ENCODE peak calls at places on chromosomes 2 and 18, in six cellular contexts. Z is neural progenitor cell, P is BE2C, W is upper lobe of right lung, S is IMR-90, R is Peyer's patch. X is an unnamed sample.

GRCh38 chr2:169452080-169452479 is 27.2 kb upstream of the BBS5 start:
- DNase-seq in Z (peak; percentile 58), P (peak; percentile 11), W (no peak), S (peak; percentile 58), R (no peak), X (no peak)

GRCh38 chr2:178211943-178212342 is 17.6 kb downstream of the OSBPL6 start:
- DNase-seq in Z (peak; percentile 92), P (no peak), W (no peak), S (no peak), R (no peak), X (no peak)

GRCh38 chr18:7152485-7152884 is 34.9 kb upstream of the LAMA1 start:
- DNase-seq in Z (no peak), P (no peak), W (no peak), S (no peak), R (no peak), X (no peak)

GRCh38 chr2:233331536-233331935 is 22.8 kb upstream of the DGKD start:
- DNase-seq in Z (no peak), P (no peak), W (peak; percentile 68), S (no peak), R (peak; percentile 94), X (no peak)

GRCh38 chr2:137897082-137897481 is 67.2 kb upstream of the HNMT start:
- DNase-seq in Z (no peak), P (no peak), W (no peak), S (no peak), R (no peak), X (no peak)

GRCh38 chr2:97693476-97693875 is 19.9 kb upstream of the ZAP70 start:
- DNase-seq in Z (no peak), P (no peak), W (no peak), S (peak; percentile 23), R (no peak), X (no peak)

GRCh38 chr2:70785137-70785911 is 5.1 kb downstream of the FIGLA start:
- DNase-seq in Z (peak; percentile 71), P (peak; percentile 37), W (no peak), S (no peak), R (no peak), X (no peak)

GRCh38 chr2:227370087-227370486 is 9.0 kb downstream of the TM4SF20 start:
- DNase-seq in Z (no peak), P (no peak), W (no peak), S (no peak), R (no peak), X (no peak)

GRCh38 chr2:70089946-70090523 is 2.8 kb downstream of the PCBP1 start:
- DNase-seq in Z (peak; percentile 39), P (no peak), W (no peak), S (no peak), R (no peak), X (no peak)

GRCh38 chr2:120346034-120346666 is at the start of gene INHBB:
- DNase-seq in Z (peak; percentile 66), P (no peak), W (no peak), S (no peak), R (no peak), X (no peak)

GRCh38 chr18:3481696-3482210 is 31.8 kb downstream of the TGIF1 start:
- DNase-seq in Z (peak; percentile 62), P (peak; percentile 4), W (no peak), S (peak; percentile 38), R (no peak), X (no peak)

GRCh38 chr2:239255218-239255617 is 145.6 kb downstream of the HDAC4 start:
- DNase-seq in Z (no peak), P (no peak), W (no peak), S (no peak), R (no peak), X (no peak)

GRCh38 chr18:23712445-23712844 is 23.2 kb downstream of the LAMA3 start:
- DNase-seq in Z (no peak), P (no peak), W (no peak), S (no peak), R (no peak), X (no peak)

GRCh38 chr2:170369894-170370293 is 191.9 kb downstream of the MYO3B start:
- DNase-seq in Z (peak; percentile 18), P (no peak), W (no peak), S (peak; percentile 11), R (no peak), X (no peak)

GRCh38 chr2:176682278-176682677 is 413.0 kb downstream of the MTX2 start:
- DNase-seq in Z (no peak), P (no peak), W (no peak), S (no peak), R (no peak), X (no peak)

DNA sequence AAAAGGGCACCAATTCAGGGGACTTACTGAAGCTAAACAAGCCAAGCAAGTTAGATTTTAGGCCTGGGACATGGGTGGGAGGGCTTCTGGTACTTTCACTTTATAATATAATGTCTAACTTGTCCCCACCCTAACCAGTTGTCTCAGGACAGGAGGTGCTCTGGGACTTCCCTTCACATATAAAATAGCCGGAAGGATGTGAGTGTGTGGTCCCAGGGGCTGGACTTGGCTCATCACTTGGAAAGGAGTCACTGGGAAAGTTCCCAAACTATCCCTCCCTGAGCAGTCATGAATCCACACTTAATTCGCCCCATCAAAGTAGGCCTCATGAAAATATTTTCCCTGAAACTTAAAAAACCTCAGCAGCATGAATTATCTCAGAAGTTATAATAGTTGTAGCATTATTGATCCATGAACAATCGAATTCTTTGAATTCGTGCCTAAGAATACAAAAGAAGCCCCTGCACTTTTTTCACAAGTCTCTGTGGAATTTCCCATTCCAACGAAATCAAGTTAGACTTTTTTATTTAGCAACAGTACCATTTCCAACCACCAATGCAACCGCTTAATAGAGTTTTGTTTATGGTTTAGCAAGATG is 69.0 kb upstream of the SPTBN1 start:
- DNase-seq in Z (no peak), P (no peak), W (no peak), S (peak; percentile 63), R (no peak), X (no peak)
- TF ChIP-seq CTCF in Z (no peak), P (no peak), W (no peak), S (no peak), R (peak; percentile 16), X (no peak)

GRCh38 chr2:218009191-218010114 is 6.7 kb upstream of the TNS1 start:
- DNase-seq in Z (peak; percentile 50), P (peak; percentile 69), W (no peak), S (no peak), R (no peak), X (no peak)
- H3K27me3 ChIP-seq in Z (peaks cover 54% of the 10 kb centered on the region), P (no peaks in the 10 kb centered on the region), W (no peaks in the 10 kb centered on the region), S (peaks cover 8% of the 10 kb centered on the region), R (no peaks in the 10 kb centered on the region), X (peaks cover 24% of the 10 kb centered on the region)

GRCh38 chr18:5891361-5892215 is 3.7 kb downstream of the TMEM200C start:
- DNase-seq in Z (no peak), P (no peak), W (peak; percentile 61), S (no peak), R (no peak), X (no peak)

GRCh38 chr18:5894215-5894612 is 1.1 kb downstream of the TMEM200C start:
- DNase-seq in Z (no peak), P (no peak), W (no peak), S (peak; percentile 12), R (no peak), X (no peak)

GRCh38 chr18:5892772-5893431 is 2.4 kb downstream of the TMEM200C start:
- DNase-seq in Z (no peak), P (no peak), W (no peak), S (peak; percentile 34), R (no peak), X (no peak)

GRCh38 chr18:5890261-5890605 is 5.1 kb downstream of the TMEM200C start:
- DNase-seq in Z (no peak), P (no peak), W (no peak), S (no peak), R (no peak), X (no peak)

GRCh38 chr18:5890606-5891360 is 4.5 kb downstream of the TMEM200C start:
- DNase-seq in Z (peak; percentile 84), P (peak; percentile 32), W (peak; percentile 79), S (no peak), R (no peak), X (no peak)
- TF ChIP-seq CTCF in Z (peak; percentile 64), P (no peak), W (peak; percentile 38), S (peak; percentile 28), R (peak; percentile 62), X (no peak)

GRCh38 chr2:235670974-235671787 is 177.3 kb downstream of the AGAP1 start:
- DNase-seq in Z (peak; percentile 14), P (no peak), W (no peak), S (no peak), R (no peak), X (no peak)

GRCh38 chr2:235669983-235670962 is 176.4 kb downstream of the AGAP1 start:
- DNase-seq in Z (peak; percentile 92), P (peak; percentile 81), W (peak; percentile 74), S (peak; percentile 81), R (no peak), X (no peak)

GRCh38 chr2:235666240-235666781 is 172.5 kb downstream of the AGAP1 start:
- DNase-seq in Z (peak; percentile 80), P (peak; percentile 61), W (no peak), S (peak; percentile 90), R (no peak), X (no peak)

GRCh38 chr2:235669269-235669831 is 175.5 kb downstream of the AGAP1 start:
- DNase-seq in Z (peak; percentile 97), P (peak; percentile 81), W (peak; percentile 79), S (peak; percentile 58), R (no peak), X (no peak)

GRCh38 chr2:235668782-235669181 is 174.9 kb downstream of the AGAP1 start:
- DNase-seq in Z (no peak), P (no peak), W (no peak), S (no peak), R (no peak), X (no peak)
- H3K27me3 ChIP-seq in Z (peaks cover 23% of the 10 kb centered on the region), P (peaks cover 11% of the 10 kb centered on the region), W (no peaks in the 10 kb centered on the region), S (no peaks in the 10 kb centered on the region), R (no peaks in the 10 kb centered on the region), X (peaks cover 11% of the 10 kb centered on the region)

GRCh38 chr2:113039158-113039557 is 13.5 kb downstream of the IL36B start:
- DNase-seq in Z (no peak), P (no peak), W (no peak), S (no peak), R (no peak), X (no peak)

GRCh38 chr2:113039675-113040074 is 13.0 kb downstream of the IL36B start:
- DNase-seq in Z (no peak), P (no peak), W (no peak), S (no peak), R (no peak), X (no peak)

GRCh38 chr2:113036763-113037162 is 15.9 kb downstream of the IL36B start:
- DNase-seq in Z (no peak), P (no peak), W (no peak), S (no peak), R (no peak), X (no peak)

GRCh38 chr2:113046465-113046864 is 6.2 kb downstream of the IL36B start:
- DNase-seq in Z (no peak), P (no peak), W (no peak), S (no peak), R (no peak), X (no peak)

DNA sequence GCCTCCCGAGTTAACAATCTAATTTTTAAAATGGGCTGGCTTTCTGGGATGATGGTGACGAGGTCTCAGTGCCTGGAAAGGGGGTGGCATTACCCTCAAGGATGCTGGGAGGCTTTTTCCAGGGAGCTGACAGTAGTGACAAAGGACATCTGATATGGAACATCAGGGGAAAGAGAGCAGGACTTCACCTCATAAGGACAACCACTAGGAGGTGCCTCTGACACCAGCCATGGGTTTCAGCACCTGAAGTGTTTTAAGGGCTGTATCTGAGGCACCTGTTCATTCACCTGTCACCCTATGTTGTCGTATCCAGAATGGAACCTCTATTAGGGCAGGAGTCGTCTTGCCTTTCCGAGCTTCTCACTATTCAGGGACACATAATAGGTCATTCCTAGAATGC is 10.8 kb downstream of the IL36B start:
- DNase-seq in Z (no peak), P (no peak), W (no peak), S (no peak), R (no peak), X (no peak)
- TF ChIP-seq CTCF in Z (no peak), P (no peak), W (peak; percentile 10), S (no peak), R (peak; percentile 30), X (peak; percentile 19)